ENCODE peak calls at places on chromosome 11, in six cellular contexts. W is neuronal stem cell, B is H9, Z is IMR-90, N is trophoblast cell, Q is H1. E is an unnamed sample.

GRCh38 chr11:1486054-1486825 is at the start of gene MOB2:
- DNase-seq in W (no peak), B (no peak), Z (peak; percentile 4), N (no peak), Q (no peak), E (no peak)

GRCh38 chr11:28146123-28146751 is 38.0 kb downstream of the METTL15 start:
- DNase-seq in W (peak; percentile 14), B (no peak), Z (peak; percentile 92), N (peak; percentile 2), Q (no peak), E (peak; percentile 89)

GRCh38 chr11:35324183-35324582 is 95.2 kb downstream of the SLC1A2 start:
- DNase-seq in W (no peak), B (no peak), Z (no peak), N (no peak), Q (no peak), E (no peak)

GRCh38 chr11:129440028-129440630 is 64.5 kb downstream of the BARX2 start:
- DNase-seq in W (no peak), B (peak; percentile 53), Z (no peak), N (peak; percentile 95), Q (peak; percentile 39), E (no peak)

GRCh38 chr11:102323542-102324261 is 6.4 kb downstream of the BIRC3 start:
- DNase-seq in W (no peak), B (no peak), Z (peak; percentile 84), N (peak; percentile 20), Q (no peak), E (no peak)

GRCh38 chr11:106076421-106076922 is 675 bp downstream of the KBTBD3 start:
- DNase-seq in W (no peak), B (no peak), Z (no peak), N (no peak), Q (no peak), E (no peak)

GRCh38 chr11:1760351-1761109 is 3.2 kb downstream of the CTSD start:
- DNase-seq in W (no peak), B (no peak), Z (peak; percentile 52), N (peak; percentile 50), Q (no peak), E (peak; percentile 94)

GRCh38 chr11:100810146-100810545 is 123.1 kb downstream of the ARHGAP42 start:
- DNase-seq in W (no peak), B (no peak), Z (peak; percentile 61), N (no peak), Q (no peak), E (peak; percentile 62)

GRCh38 chr11:60875856-60876485 is 8.6 kb downstream of the ZP1 start:
- DNase-seq in W (no peak), B (no peak), Z (no peak), N (no peak), Q (no peak), E (no peak)

GRCh38 chr11:59778122-59778521 is 22.9 kb downstream of the STX3 start:
- DNase-seq in W (no peak), B (no peak), Z (no peak), N (no peak), Q (no peak), E (no peak)

GRCh38 chr11:132466983-132467382 is 1065.3 kb downstream of the OPCML start:
- DNase-seq in W (no peak), B (no peak), Z (no peak), N (no peak), Q (no peak), E (no peak)

GRCh38 chr11:20658135-20658534 is 11.3 kb upstream of the NELL1 start:
- DNase-seq in W (no peak), B (no peak), Z (no peak), N (no peak), Q (no peak), E (no peak)

GRCh38 chr11:10568486-10568941 is at the start of gene LYVE1:
- DNase-seq in W (no peak), B (no peak), Z (no peak), N (no peak), Q (no peak), E (peak; percentile 37)

GRCh38 chr11:88300888-88301477 is 36.6 kb downstream of the CTSC start:
- DNase-seq in W (no peak), B (peak; percentile 85), Z (no peak), N (no peak), Q (peak; percentile 56), E (no peak)

GRCh38 chr11:116072133-116072532 is 567.9 kb upstream of the CADM1 start:
- DNase-seq in W (peak; percentile 51), B (peak; percentile 57), Z (no peak), N (no peak), Q (no peak), E (no peak)

GRCh38 chr11:30431127-30431814 is 108.4 kb downstream of the ARL14EP start:
- DNase-seq in W (no peak), B (no peak), Z (no peak), N (no peak), Q (no peak), E (peak; percentile 18)

GRCh38 chr11:97069160-97069559 is 679.3 kb downstream of the JRKL start:
- DNase-seq in W (no peak), B (no peak), Z (no peak), N (no peak), Q (no peak), E (no peak)

GRCh38 chr11:8934735-8935478 is 2.2 kb upstream of the C11orf16 start:
- DNase-seq in W (no peak), B (no peak), Z (peak; percentile 90), N (peak; percentile 64), Q (no peak), E (peak; percentile 92)

GRCh38 chr11:34331329-34331728 is 26.5 kb downstream of the ABTB2 start:
- DNase-seq in W (no peak), B (no peak), Z (peak; percentile 60), N (no peak), Q (no peak), E (no peak)

GRCh38 chr11:77619576-77620198 is 17.9 kb downstream of the CLNS1A start:
- DNase-seq in W (peak; percentile 39), B (no peak), Z (peak; percentile 54), N (peak; percentile 30), Q (no peak), E (peak; percentile 54)

GRCh38 chr11:86917577-86917976 is 37.6 kb downstream of the FZD4 start:
- DNase-seq in W (no peak), B (no peak), Z (no peak), N (no peak), Q (no peak), E (no peak)

GRCh38 chr11:67665537-67666302 is 8.7 kb downstream of the ALDH3B2 start:
- DNase-seq in W (no peak), B (no peak), Z (no peak), N (peak; percentile 23), Q (no peak), E (no peak)

GRCh38 chr11:104668797-104669463 is 229.3 kb downstream of the CASP12 start:
- DNase-seq in W (no peak), B (no peak), Z (peak; percentile 94), N (peak; percentile 7), Q (no peak), E (peak; percentile 90)

GRCh38 chr11:72124046-72124445 is 11.5 kb upstream of the FOLR3 start:
- DNase-seq in W (no peak), B (no peak), Z (no peak), N (no peak), Q (no peak), E (no peak)

GRCh38 chr11:45266693-45267451 is 19.3 kb downstream of the SYT13 start:
- DNase-seq in W (no peak), B (peak; percentile 78), Z (no peak), N (no peak), Q (no peak), E (no peak)

DNA sequence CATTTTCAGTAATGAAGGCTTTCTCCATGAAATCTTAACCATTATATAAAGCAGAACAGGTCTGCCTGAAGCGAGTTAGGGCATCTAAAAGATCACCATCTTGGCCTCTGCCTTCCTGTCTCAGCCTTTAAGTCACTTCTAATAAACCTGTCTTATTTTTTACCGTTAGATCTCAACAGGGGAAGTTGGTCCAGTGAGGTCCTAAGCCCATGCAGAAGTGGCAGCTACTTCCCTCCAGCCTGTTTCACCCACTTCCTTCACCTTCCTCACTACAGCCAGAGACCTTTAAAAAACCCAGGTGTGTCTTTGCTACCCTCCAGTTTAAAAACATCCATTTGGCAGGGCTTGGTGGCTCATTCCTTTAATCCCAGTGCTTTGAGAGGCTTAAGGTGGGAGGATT is 14.1 kb upstream of the LIPT2 start:
- DNase-seq in W (no peak), B (no peak), Z (no peak), N (no peak), Q (no peak), E (no peak)
- H3K14ac ChIP-seq in W (no peak overlapping the region), B (no peak overlapping the region), Z (no peak overlapping the region), N (no peak overlapping the region), Q (no peak overlapping the region), E (no peak overlapping the region)

DNA sequence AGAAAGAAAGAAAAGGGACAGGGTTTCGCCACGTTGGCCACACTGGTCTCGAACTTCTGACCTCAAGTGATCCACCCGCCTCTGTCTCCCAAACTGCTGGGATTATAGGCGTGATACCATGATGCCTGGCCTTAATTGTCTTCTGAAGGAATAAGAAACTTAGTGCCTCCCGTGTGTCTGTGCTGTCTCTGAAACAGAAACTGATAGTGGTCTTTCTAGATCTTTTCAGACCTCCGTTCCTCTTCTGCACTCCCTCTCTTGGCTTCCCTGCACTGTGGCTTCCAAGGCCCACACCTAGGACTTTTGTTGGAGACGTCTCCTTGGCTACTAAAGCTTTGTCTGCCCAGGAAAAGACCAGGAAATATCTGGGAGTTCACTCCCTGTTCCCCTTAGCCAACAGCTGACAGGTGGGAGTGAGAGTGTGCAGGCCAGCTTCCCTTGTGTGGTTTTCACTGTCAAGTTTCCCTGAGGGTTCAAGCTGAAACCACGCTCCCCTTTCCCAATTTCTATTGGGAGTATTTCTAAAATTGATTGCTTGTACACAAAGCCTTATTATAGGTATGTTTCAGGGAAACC is 10.1 kb upstream of the HTR3B start:
- DNase-seq in W (no peak), B (no peak), Z (no peak), N (no peak), Q (no peak), E (no peak)
- H3K18ac ChIP-seq in W (no peak overlapping the region), B (no peak overlapping the region), Z (no peak overlapping the region), N (no peak overlapping the region), Q (peak overlapping the region; percentile 66), E (no peak overlapping the region)

DNA sequence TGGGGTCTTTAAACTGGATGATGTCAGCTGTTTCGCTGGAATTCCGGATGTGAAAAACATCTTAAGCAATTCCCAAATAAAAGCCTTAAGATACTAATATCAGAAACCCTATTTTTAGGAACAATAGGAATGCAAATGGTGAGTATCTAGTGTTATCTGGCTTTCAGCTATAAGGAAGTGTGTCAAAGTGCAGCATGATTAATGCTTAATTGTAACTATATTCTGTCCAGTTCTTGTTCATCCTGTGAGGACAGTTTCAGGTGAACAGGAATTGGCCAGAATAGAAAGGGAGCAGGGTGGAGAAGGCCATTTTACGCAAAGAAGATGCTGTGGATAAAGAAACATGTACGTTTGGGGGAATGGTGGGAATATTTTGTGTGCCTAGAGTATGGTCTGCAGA is 108.2 kb downstream of the RASSF10 start:
- DNase-seq in W (no peak), B (no peak), Z (no peak), N (no peak), Q (no peak), E (no peak)
- H3K14ac ChIP-seq in W (no peak overlapping the region), B (no peak overlapping the region), Z (peak overlapping the region; percentile 68), N (no peak overlapping the region), Q (no peak overlapping the region), E (no peak overlapping the region)

DNA sequence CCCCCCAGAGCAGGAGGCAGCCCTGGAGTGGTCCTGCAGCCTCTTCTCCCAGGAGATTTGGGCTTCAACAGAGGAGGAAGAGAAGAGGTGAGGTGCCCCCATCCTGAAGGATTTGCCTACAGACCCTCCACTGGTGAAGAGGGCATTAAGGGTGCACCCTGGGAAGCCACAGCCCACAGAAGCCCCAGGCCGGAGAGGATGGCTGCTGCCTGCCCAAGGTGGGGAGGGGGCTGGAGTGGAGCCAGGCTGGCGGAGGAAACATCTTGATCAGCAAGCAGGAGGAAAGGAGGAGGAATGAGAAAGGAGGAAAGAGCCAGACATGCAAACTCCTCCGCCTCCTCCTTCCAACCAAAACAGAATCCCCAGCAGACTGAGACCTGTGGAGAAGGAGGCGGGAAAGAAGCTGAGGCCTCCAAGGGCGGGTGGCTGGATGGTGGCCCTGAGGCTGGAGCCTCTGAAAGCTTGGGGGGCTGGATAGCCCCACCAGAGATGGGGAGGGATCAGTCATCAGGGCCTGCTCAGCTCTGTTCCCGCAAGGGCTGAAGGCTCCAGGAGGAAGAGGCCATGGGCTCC is 31.3 kb downstream of the ARRB1 start:
- DNase-seq in W (no peak), B (no peak), Z (no peak), N (no peak), Q (no peak), E (no peak)
- H3K18ac ChIP-seq in W (peak overlapping the region; percentile 42), B (no peak overlapping the region), Z (no peak overlapping the region), N (no peak overlapping the region), Q (peak overlapping the region; percentile 68), E (no peak overlapping the region)